ENCODE peak calls at places on chromosome 19, in seven cellular contexts. B is endodermal cell, U is nucleus accumbens, F is GDM1, V is BJ, D is astrocyte of the cerebellum, M is lower leg skin. X is an unnamed sample.

GRCh38 chr19:18477974-18478373 is 40.0 kb upstream of the ISYNA1 start:
- DNase-seq in V (no peak), M (no peak), F (no peak), B (no peak), D (no peak), U (no peak), X (no peak)

GRCh38 chr19:13817018-13817614 is 21.9 kb downstream of the ZSWIM4 start:
- DNase-seq in V (no peak), F (no peak), D (no peak), U (no peak), B (peak; percentile 98), M (no peak), X (no peak)

GRCh38 chr19:3325451-3325850 is 40.9 kb upstream of the NFIC start:
- DNase-seq in D (no peak), M (no peak), V (no peak), B (no peak), U (no peak), F (no peak), X (no peak)

GRCh38 chr19:10289836-10290438 is at the start of gene ICAM5:
- DNase-seq in V (no peak), F (no peak), D (no peak), M (no peak), B (no peak), U (peak; percentile 30), X (no peak)

GRCh38 chr19:6663236-6664187 is 6.4 kb downstream of the TNFSF14 start:
- DNase-seq in M (no peak), D (no peak), V (no peak), U (no peak), B (no peak), F (no peak), X (no peak)

GRCh38 chr19:39126312-39126561 is 651 bp downstream of the PAK4 start:
- DNase-seq in B (no peak), F (no peak), M (no peak), U (no peak), D (no peak), V (no peak), X (no peak)

GRCh38 chr19:46144756-46145155 is 3.3 kb upstream of the IGFL2 start:
- DNase-seq in V (no peak), D (no peak), B (no peak), M (no peak), F (no peak), U (no peak), X (peak; percentile 71)

GRCh38 chr19:41746593-41747227 is 8.6 kb upstream of the CEACAM6 start:
- DNase-seq in U (no peak), B (peak; percentile 80), D (peak; percentile 2), F (peak; percentile 43), V (no peak), M (no peak), X (peak; percentile 86)

GRCh38 chr19:19382118-19382517 is 23.4 kb upstream of the GATAD2A start:
- DNase-seq in V (no peak), M (no peak), U (no peak), B (no peak), D (no peak), F (no peak), X (no peak)

GRCh38 chr19:4660181-4660791 is 9.9 kb downstream of the MYDGF start:
- DNase-seq in D (no peak), B (peak; percentile 92), U (no peak), F (no peak), V (no peak), M (no peak), X (no peak)

GRCh38 chr19:35126624-35126959 is 8.3 kb downstream of the LGI4 start:
- DNase-seq in U (peak; percentile 65), F (no peak), B (no peak), M (no peak), V (no peak), D (no peak), X (no peak)

GRCh38 chr19:1079566-1080111 is 12.7 kb downstream of the ARHGAP45 start:
- DNase-seq in M (no peak), F (no peak), V (no peak), U (no peak), B (no peak), D (no peak), X (no peak)

GRCh38 chr19:58328999-58329398 is 2.2 kb downstream of the ZSCAN22 start:
- DNase-seq in U (no peak), F (peak; percentile 43), V (no peak), B (peak; percentile 92), M (no peak), D (no peak), X (no peak)

GRCh38 chr19:41339936-41340335 is 13.8 kb downstream of the TGFB1 start:
- DNase-seq in B (no peak), U (no peak), M (no peak), F (no peak), D (no peak), V (no peak), X (no peak)

GRCh38 chr19:58483776-58484175 is 7.6 kb downstream of the ZNF446 start:
- DNase-seq in U (no peak), D (no peak), M (no peak), V (no peak), B (no peak), F (no peak), X (no peak)

GRCh38 chr19:45070861-45071544 is 5.3 kb downstream of the ZNF296 start:
- DNase-seq in F (no peak), U (no peak), B (no peak), M (no peak), V (no peak), D (no peak), X (no peak)

GRCh38 chr19:57818378-57818777 is 3.7 kb upstream of the ZNF552 start:
- DNase-seq in U (no peak), D (no peak), V (no peak), B (peak; percentile 59), M (no peak), F (no peak), X (no peak)

GRCh38 chr19:34253711-34254551 is 423 bp upstream of the GARRE1 start:
- DNase-seq in M (peak; percentile 68), F (peak; percentile 30), V (no peak), B (peak; percentile 96), D (no peak), U (peak; percentile 77), X (no peak)

GRCh38 chr19:33263325-33264023 is 37.8 kb upstream of the SLC7A10 start:
- DNase-seq in V (no peak), M (no peak), U (no peak), F (no peak), D (no peak), B (no peak), X (no peak)

GRCh38 chr19:54160182-54160811 is 776 bp upstream of the LENG1 start:
- DNase-seq in D (no peak), F (no peak), U (no peak), V (no peak), M (no peak), B (no peak), X (no peak)

GRCh38 chr19:56746367-56746766 is 74.8 kb upstream of the ZNF835 start:
- DNase-seq in U (no peak), M (no peak), V (no peak), F (no peak), B (no peak), D (no peak), X (no peak)

GRCh38 chr19:13060233-13060963 is 42.3 kb downstream of the LYL1 start:
- DNase-seq in M (no peak), D (no peak), U (peak; percentile 47), B (peak; percentile 55), F (no peak), V (no peak), X (peak; percentile 20)

GRCh38 chr19:39169143-39169810 is 27.5 kb upstream of the NCCRP1 start:
- DNase-seq in M (no peak), F (no peak), U (no peak), B (no peak), V (no peak), D (no peak), X (no peak)

GRCh38 chr19:4327877-4328242 is 10.8 kb downstream of the STAP2 start:
- DNase-seq in D (no peak), V (no peak), U (no peak), B (no peak), M (no peak), F (no peak), X (no peak)

GRCh38 chr19:33631628-33631995 is 9.9 kb downstream of the CHST8 start:
- DNase-seq in F (no peak), U (no peak), B (no peak), V (no peak), M (no peak), D (no peak), X (no peak)

GRCh38 chr19:19140476-19140875 is 2.2 kb upstream of the TMEM161A start:
- DNase-seq in U (no peak), B (peak; percentile 40), M (no peak), D (no peak), V (no peak), F (no peak), X (no peak)

GRCh38 chr19:23343434-23344010 is 51.7 kb downstream of the ZNF91 start:
- DNase-seq in M (no peak), F (no peak), D (no peak), V (no peak), U (no peak), B (no peak), X (no peak)

GRCh38 chr19:8567522-8568172 is 9.6 kb downstream of the MYO1F start:
- DNase-seq in B (no peak), M (no peak), D (no peak), U (no peak), F (no peak), V (no peak), X (no peak)

GRCh38 chr19:47094557-47095517 is 18.7 kb downstream of the ZC3H4 start:
- DNase-seq in D (no peak), B (peak; percentile 34), U (no peak), V (no peak), F (no peak), M (no peak), X (no peak)

X was measured in LoVo.